ENCODE peak calls at places on chromosomes 4 and X, in ten cellular contexts. A is HT1080, Q is HEK293T, B is right atrium auricular region, O is lower lobe of right lung, L is hepatocyte, Z is AG20443, H is fibroblast of lung, U is astrocyte of the spinal cord, Y is 8988T. C is an unnamed sample.

GRCh38 chrX:103562801-103563200 is 22.5 kb upstream of the TCEAL4 start:
- DNase-seq in H (no peak), O (no peak), A (peak), B (no peak), U (no peak), Z (no peak), Y (no peak), Q (no peak), L (no peak), C (peak)

GRCh38 chr4:176814770-176815169 is 22.0 kb upstream of the VEGFC start:
- DNase-seq in Y (no peak), Q (no peak), O (no peak), B (no peak), L (no peak), H (peak), A (no peak), Z (no peak), U (peak), C (peak)

GRCh38 chr4:49032440-49033161 is 46.5 kb downstream of the CWH43 start:
- DNase-seq in Q (peak), L (no peak), Z (peak), B (no peak), U (peak), Y (no peak), O (no peak), H (no peak), A (peak), C (peak)

GRCh38 chrX:153646620-153647373 is at the start of gene DUSP9:
- DNase-seq in L (peak), O (peak), Q (peak), H (peak), A (no peak), U (no peak), B (no peak), Z (peak), Y (peak), C (peak)

GRCh38 chr4:150215601-150216000 is 137.4 kb downstream of the DCLK2 start:
- DNase-seq in A (no peak), U (no peak), Y (no peak), O (no peak), Z (no peak), Q (no peak), H (no peak), B (no peak), L (peak), C (no peak)

GRCh38 chrX:23879380-23880090 is 28.2 kb downstream of the APOO start:
- DNase-seq in A (no peak), Q (no peak), Y (no peak), L (no peak), U (no peak), Z (no peak), B (no peak), O (no peak), H (no peak), C (no peak)

GRCh38 chr4:70915048-70915815 is 13.1 kb downstream of the MOB1B start:
- DNase-seq in U (peak), B (no peak), Y (no peak), H (peak), Z (no peak), O (no peak), A (no peak), Q (no peak), L (no peak), C (no peak)

GRCh38 chrX:16137416-16138107 is 14.2 kb downstream of the GRPR start:
- DNase-seq in A (no peak), U (no peak), B (no peak), Z (no peak), O (no peak), H (no peak), Q (no peak), L (no peak), Y (no peak), C (no peak)

GRCh38 chr4:159443975-159444374 is 341.1 kb downstream of the RAPGEF2 start:
- DNase-seq in O (no peak), Y (no peak), H (no peak), A (no peak), L (no peak), U (no peak), Z (no peak), B (no peak), Q (no peak), C (no peak)

GRCh38 chr4:1380368-1381151 is 25.7 kb downstream of the NKX1-1 start:
- DNase-seq in O (peak), Q (no peak), B (no peak), A (no peak), Y (no peak), H (no peak), U (no peak), Z (no peak), L (no peak), C (no peak)

GRCh38 chr4:71026086-71026485 is 32.6 kb downstream of the DCK start:
- DNase-seq in U (peak), Y (no peak), L (peak), O (no peak), Z (peak), H (peak), B (no peak), A (peak), Q (no peak), C (peak)

GRCh38 chrX:80334583-80334982 is 85.7 kb upstream of the TENT5D start:
- DNase-seq in Q (no peak), H (no peak), B (no peak), O (no peak), Z (no peak), U (no peak), A (no peak), Y (no peak), L (no peak), C (no peak)

GRCh38 chr4:114384629-114385028 is 214.0 kb upstream of the UGT8 start:
- DNase-seq in Q (no peak), O (no peak), A (no peak), Y (no peak), B (no peak), H (peak), L (peak), Z (peak), U (peak), C (peak)

GRCh38 chrX:22740836-22741235 is 258.9 kb upstream of the DDX53 start:
- DNase-seq in Z (no peak), H (no peak), Q (no peak), L (no peak), A (no peak), U (no peak), B (no peak), O (no peak), Y (no peak), C (no peak)

GRCh38 chr4:126106658-126107057 is 791.9 kb downstream of the FAT4 start:
- DNase-seq in H (no peak), Q (peak), Z (no peak), Y (no peak), A (no peak), U (no peak), L (no peak), O (no peak), B (no peak), C (no peak)

GRCh38 chrX:41666251-41666650 is 22.5 kb upstream of the GPR34 start:
- DNase-seq in O (no peak), H (peak), Z (peak), Y (no peak), Q (no peak), A (no peak), L (no peak), B (no peak), U (peak), C (peak)

GRCh38 chr4:41150401-41150800 is 63.9 kb downstream of the APBB2 start:
- DNase-seq in Q (no peak), B (no peak), Y (no peak), L (no peak), U (no peak), O (no peak), A (no peak), Z (no peak), H (no peak), C (no peak)

GRCh38 chrX:16838202-16839066 is 31.7 kb downstream of the RBBP7 start:
- DNase-seq in H (peak), O (no peak), Y (no peak), L (peak), Z (peak), Q (no peak), U (peak), B (no peak), A (peak), C (peak)

GRCh38 chrX:154805696-154806091 is 409 bp upstream of the MPP1 start:
- DNase-seq in U (peak), Q (no peak), Z (peak), B (no peak), Y (no peak), H (peak), O (no peak), L (no peak), A (no peak), C (peak)

GRCh38 chr4:81688085-81688484 is 216.4 kb upstream of the RASGEF1B start:
- DNase-seq in B (no peak), O (no peak), U (no peak), H (no peak), L (no peak), Z (no peak), Q (no peak), Y (no peak), A (no peak), C (peak)

GRCh38 chr4:147597561-147597960 is 19.6 kb upstream of the TMEM184C start:
- DNase-seq in L (no peak), H (no peak), U (no peak), A (no peak), B (no peak), Y (no peak), Z (no peak), Q (no peak), O (no peak), C (no peak)

GRCh38 chr4:153759407-153760226 is at the start of gene RNF175:
- DNase-seq in L (peak), U (no peak), Z (peak), O (no peak), H (peak), A (no peak), Y (no peak), B (no peak), Q (no peak), C (no peak)

GRCh38 chr4:76781698-76782595 is 116.0 kb downstream of the SOWAHB start:
- DNase-seq in B (no peak), Z (peak), U (peak), L (no peak), Y (no peak), A (peak), O (no peak), Q (no peak), H (peak), C (peak)

GRCh38 chr4:44651425-44651824 is at the start of gene YIPF7:
- DNase-seq in B (no peak), Q (no peak), A (no peak), Z (no peak), Y (no peak), L (no peak), U (no peak), H (no peak), O (no peak), C (no peak)

GRCh38 chr4:185559913-185560281 is 24.6 kb upstream of the PDLIM3 start:
- DNase-seq in H (peak), Q (no peak), O (no peak), Z (no peak), A (peak), L (peak), U (peak), Y (no peak), B (no peak), C (peak)

GRCh38 chr4:5705672-5706310 is 2.6 kb downstream of the EVC2 start:
- DNase-seq in Q (no peak), L (no peak), A (no peak), Z (no peak), Y (no peak), U (no peak), O (no peak), B (no peak), H (no peak), C (peak)

GRCh38 chr4:52712172-52712990 is 38.8 kb downstream of the ERVMER34-1 start:
- DNase-seq in B (peak), A (peak), H (peak), O (peak), Q (peak), L (peak), Y (peak), Z (peak), U (peak), C (peak)

GRCh38 chr4:96736352-96736889 is 896.5 kb downstream of the PDHA2 start:
- DNase-seq in Z (no peak), Q (peak), L (peak), O (no peak), U (peak), H (peak), Y (no peak), A (peak), B (no peak), C (peak)

GRCh38 chr4:177673980-177674504 is 231.8 kb upstream of the AGA start:
- DNase-seq in A (no peak), U (no peak), B (no peak), H (peak), Y (no peak), Z (no peak), O (no peak), Q (no peak), L (no peak), C (no peak)

GRCh38 chr4:163544407-163545038 is 50.0 kb downstream of the TMA16 start:
- DNase-seq in Y (peak), A (peak), H (peak), L (peak), U (peak), Z (peak), Q (peak), B (peak), O (peak), C (peak)

GRCh38 chr4:149248191-149248590 is 567.5 kb downstream of the IQCM start:
- DNase-seq in Z (no peak), Y (no peak), H (peak), O (no peak), U (no peak), A (no peak), B (no peak), Q (no peak), L (no peak), C (no peak)